ENCODE peak calls at places on chromosome 9, in nine cellular contexts. One of them, this sample, is unnamed.

GRCh38 chr9:91089405-91090131 is 272.1 kb downstream of the AUH start:
- DNase-seq in CD4-positive, alpha-beta T cell: no peak
- DNase-seq in fibroblast of lung: peak
- DNase-seq in HCT116: no peak
- DNase-seq in MM.1S: peak
- DNase-seq in hepatocyte: peak
- DNase-seq in right atrium auricular region: no peak
- DNase-seq in sigmoid colon: peak
- DNase-seq in dorsolateral prefrontal cortex: no peak
- DNase-seq in this sample: no peak

GRCh38 chr9:70134360-70134759 is 90.7 kb downstream of the MAMDC2 start:
- DNase-seq in CD4-positive, alpha-beta T cell: no peak
- DNase-seq in fibroblast of lung: no peak
- DNase-seq in HCT116: no peak
- DNase-seq in MM.1S: no peak
- DNase-seq in hepatocyte: no peak
- DNase-seq in right atrium auricular region: no peak
- DNase-seq in sigmoid colon: no peak
- DNase-seq in dorsolateral prefrontal cortex: no peak
- DNase-seq in this sample: no peak

GRCh38 chr9:15069106-15069505 is 158.9 kb upstream of the FREM1 start:
- DNase-seq in CD4-positive, alpha-beta T cell: no peak
- DNase-seq in fibroblast of lung: no peak
- DNase-seq in HCT116: no peak
- DNase-seq in MM.1S: no peak
- DNase-seq in hepatocyte: no peak
- DNase-seq in right atrium auricular region: no peak
- DNase-seq in sigmoid colon: no peak
- DNase-seq in dorsolateral prefrontal cortex: no peak
- DNase-seq in this sample: no peak

GRCh38 chr9:133171161-133171955 is 7.6 kb upstream of the GBGT1 start:
- DNase-seq in CD4-positive, alpha-beta T cell: no peak
- DNase-seq in fibroblast of lung: no peak
- DNase-seq in HCT116: no peak
- DNase-seq in MM.1S: no peak
- DNase-seq in hepatocyte: no peak
- DNase-seq in right atrium auricular region: no peak
- DNase-seq in sigmoid colon: peak
- DNase-seq in dorsolateral prefrontal cortex: no peak
- DNase-seq in this sample: no peak

GRCh38 chr9:20558609-20559016 is 63.7 kb downstream of the MLLT3 start:
- DNase-seq in CD4-positive, alpha-beta T cell: no peak
- DNase-seq in fibroblast of lung: peak
- DNase-seq in HCT116: no peak
- DNase-seq in MM.1S: no peak
- DNase-seq in hepatocyte: peak
- DNase-seq in right atrium auricular region: no peak
- DNase-seq in sigmoid colon: no peak
- DNase-seq in dorsolateral prefrontal cortex: no peak
- DNase-seq in this sample: peak

GRCh38 chr9:36189978-36190377 is 743 bp upstream of the CLTA start:
- DNase-seq in CD4-positive, alpha-beta T cell: no peak
- DNase-seq in fibroblast of lung: no peak
- DNase-seq in HCT116: no peak
- DNase-seq in MM.1S: peak
- DNase-seq in hepatocyte: peak
- DNase-seq in right atrium auricular region: no peak
- DNase-seq in sigmoid colon: peak
- DNase-seq in dorsolateral prefrontal cortex: no peak
- DNase-seq in this sample: no peak

GRCh38 chr9:93127395-93127911 is 6.6 kb downstream of the NINJ1 start:
- DNase-seq in CD4-positive, alpha-beta T cell: no peak
- DNase-seq in fibroblast of lung: peak
- DNase-seq in HCT116: no peak
- DNase-seq in MM.1S: no peak
- DNase-seq in hepatocyte: peak
- DNase-seq in right atrium auricular region: no peak
- DNase-seq in sigmoid colon: peak
- DNase-seq in dorsolateral prefrontal cortex: peak
- DNase-seq in this sample: no peak

GRCh38 chr9:72946821-72947220 is 6.0 kb downstream of the ALDH1A1 start:
- DNase-seq in CD4-positive, alpha-beta T cell: no peak
- DNase-seq in fibroblast of lung: no peak
- DNase-seq in HCT116: no peak
- DNase-seq in MM.1S: no peak
- DNase-seq in hepatocyte: no peak
- DNase-seq in right atrium auricular region: no peak
- DNase-seq in sigmoid colon: no peak
- DNase-seq in dorsolateral prefrontal cortex: no peak
- DNase-seq in this sample: no peak

GRCh38 chr9:114551750-114552685 is 35.6 kb upstream of the ATP6V1G1 start:
- DNase-seq in CD4-positive, alpha-beta T cell: no peak
- DNase-seq in fibroblast of lung: peak
- DNase-seq in HCT116: peak
- DNase-seq in MM.1S: no peak
- DNase-seq in hepatocyte: peak
- DNase-seq in right atrium auricular region: peak
- DNase-seq in sigmoid colon: peak
- DNase-seq in dorsolateral prefrontal cortex: no peak
- DNase-seq in this sample: peak

GRCh38 chr9:103104101-103104500 is 109.0 kb downstream of the CYLC2 start:
- DNase-seq in CD4-positive, alpha-beta T cell: no peak
- DNase-seq in fibroblast of lung: no peak
- DNase-seq in HCT116: no peak
- DNase-seq in MM.1S: no peak
- DNase-seq in hepatocyte: no peak
- DNase-seq in right atrium auricular region: no peak
- DNase-seq in sigmoid colon: no peak
- DNase-seq in dorsolateral prefrontal cortex: no peak
- DNase-seq in this sample: no peak

GRCh38 chr9:129840024-129840423 is 4.8 kb downstream of the USP20 start:
- DNase-seq in CD4-positive, alpha-beta T cell: no peak
- DNase-seq in fibroblast of lung: no peak
- DNase-seq in HCT116: no peak
- DNase-seq in MM.1S: no peak
- DNase-seq in hepatocyte: no peak
- DNase-seq in right atrium auricular region: no peak
- DNase-seq in sigmoid colon: no peak
- DNase-seq in dorsolateral prefrontal cortex: no peak
- DNase-seq in this sample: no peak

GRCh38 chr9:137276757-137277328 is 683 bp upstream of the TOR4A start:
- DNase-seq in CD4-positive, alpha-beta T cell: no peak
- DNase-seq in fibroblast of lung: peak
- DNase-seq in HCT116: no peak
- DNase-seq in MM.1S: no peak
- DNase-seq in hepatocyte: peak
- DNase-seq in right atrium auricular region: peak
- DNase-seq in sigmoid colon: peak
- DNase-seq in dorsolateral prefrontal cortex: no peak
- DNase-seq in this sample: no peak

GRCh38 chr9:137278061-137278912 is 761 bp downstream of the TOR4A start:
- DNase-seq in CD4-positive, alpha-beta T cell: no peak
- DNase-seq in fibroblast of lung: no peak
- DNase-seq in HCT116: no peak
- DNase-seq in MM.1S: no peak
- DNase-seq in hepatocyte: peak
- DNase-seq in right atrium auricular region: no peak
- DNase-seq in sigmoid colon: no peak
- DNase-seq in dorsolateral prefrontal cortex: no peak
- DNase-seq in this sample: no peak

GRCh38 chr9:137275937-137276756 is 1.4 kb upstream of the TOR4A start:
- DNase-seq in CD4-positive, alpha-beta T cell: no peak
- DNase-seq in fibroblast of lung: no peak
- DNase-seq in HCT116: no peak
- DNase-seq in MM.1S: no peak
- DNase-seq in hepatocyte: peak
- DNase-seq in right atrium auricular region: no peak
- DNase-seq in sigmoid colon: peak
- DNase-seq in dorsolateral prefrontal cortex: no peak
- DNase-seq in this sample: no peak

GRCh38 chr9:137278913-137279711 is 1.6 kb downstream of the TOR4A start:
- DNase-seq in CD4-positive, alpha-beta T cell: no peak
- DNase-seq in fibroblast of lung: no peak
- DNase-seq in HCT116: no peak
- DNase-seq in MM.1S: no peak
- DNase-seq in hepatocyte: no peak
- DNase-seq in right atrium auricular region: no peak
- DNase-seq in sigmoid colon: no peak
- DNase-seq in dorsolateral prefrontal cortex: no peak
- DNase-seq in this sample: no peak

GRCh38 chr9:137277329-137278041 is at the start of gene TOR4A:
- DNase-seq in CD4-positive, alpha-beta T cell: no peak
- DNase-seq in fibroblast of lung: peak
- DNase-seq in HCT116: peak
- DNase-seq in MM.1S: peak
- DNase-seq in hepatocyte: peak
- DNase-seq in right atrium auricular region: peak
- DNase-seq in sigmoid colon: peak
- DNase-seq in dorsolateral prefrontal cortex: no peak
- DNase-seq in this sample: peak
- TF ChIP-seq CTCF in CD4-positive, alpha-beta T cell: no peak
- TF ChIP-seq CTCF in fibroblast of lung: peak
- TF ChIP-seq CTCF in HCT116: no peak
- TF ChIP-seq CTCF in MM.1S: peak
- TF ChIP-seq CTCF in hepatocyte: peak
- TF ChIP-seq CTCF in right atrium auricular region: peak
- TF ChIP-seq CTCF in sigmoid colon: no peak
- TF ChIP-seq CTCF in dorsolateral prefrontal cortex: no peak
- TF ChIP-seq CTCF in this sample: peak

DNA sequence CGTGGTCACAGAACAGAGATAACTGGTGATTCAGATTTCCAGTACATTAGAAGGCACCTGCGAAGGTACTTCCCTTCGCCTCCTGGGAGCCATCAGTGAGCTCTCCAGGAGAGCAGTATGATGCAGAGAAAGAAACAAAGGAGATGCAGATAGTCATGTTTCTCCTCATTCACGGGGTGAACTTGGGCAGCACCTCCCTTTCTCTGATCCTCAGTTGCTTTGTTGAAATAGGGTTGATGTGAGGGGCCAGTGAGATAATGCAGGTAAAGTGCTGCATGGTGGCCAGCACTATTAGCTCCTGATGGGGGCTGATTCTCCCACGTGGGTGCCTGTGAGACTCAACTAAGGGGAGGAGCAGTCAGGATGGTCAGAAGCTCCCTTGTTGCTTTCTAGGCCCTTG is 46.6 kb upstream of the ZNF169 start:
- DNase-seq in CD4-positive, alpha-beta T cell: no peak
- DNase-seq in fibroblast of lung: no peak
- DNase-seq in HCT116: no peak
- DNase-seq in MM.1S: no peak
- DNase-seq in hepatocyte: no peak
- DNase-seq in right atrium auricular region: no peak
- DNase-seq in sigmoid colon: no peak
- DNase-seq in dorsolateral prefrontal cortex: no peak
- DNase-seq in this sample: no peak
- H3K27ac ChIP-seq in CD4-positive, alpha-beta T cell: no peak
- H3K27ac ChIP-seq in fibroblast of lung: no peak
- H3K27ac ChIP-seq in HCT116: no peak
- H3K27ac ChIP-seq in MM.1S: no peak
- H3K27ac ChIP-seq in hepatocyte: no peak
- H3K27ac ChIP-seq in right atrium auricular region: no peak
- H3K27ac ChIP-seq in sigmoid colon: no peak
- H3K27ac ChIP-seq in dorsolateral prefrontal cortex: no peak
- H3K27ac ChIP-seq in this sample: no peak

DNA sequence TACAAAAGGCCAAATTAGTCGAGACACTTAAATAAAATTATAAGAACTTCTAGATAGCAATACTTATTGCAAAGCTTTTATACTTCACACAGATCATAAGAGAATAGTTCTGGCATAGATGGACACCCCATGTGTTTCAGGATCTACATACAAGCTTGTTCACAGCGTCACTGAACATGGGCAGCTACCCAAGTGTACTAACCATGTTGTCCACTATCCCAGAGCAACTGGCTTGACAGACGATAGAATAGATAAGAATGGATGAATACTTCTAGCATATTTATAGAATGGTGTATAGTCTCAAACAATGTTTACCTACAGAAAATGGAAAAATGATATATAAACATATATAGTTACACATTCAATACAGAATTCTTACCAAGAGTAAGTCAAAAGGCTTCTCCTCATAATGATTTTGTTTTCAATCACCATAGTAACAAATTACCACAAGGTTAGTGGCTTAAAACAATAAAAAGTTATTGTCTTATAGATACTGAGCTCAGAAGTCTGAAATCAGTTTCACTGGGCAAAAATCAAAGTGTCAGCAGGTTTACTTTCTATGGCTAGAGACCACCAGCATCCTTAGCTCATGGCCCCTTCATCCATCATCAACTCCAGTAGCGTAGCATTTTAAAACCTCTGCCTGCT is 446.7 kb downstream of the DMRTA1 start:
- DNase-seq in CD4-positive, alpha-beta T cell: no peak
- DNase-seq in fibroblast of lung: no peak
- DNase-seq in HCT116: no peak
- DNase-seq in MM.1S: no peak
- DNase-seq in hepatocyte: no peak
- DNase-seq in right atrium auricular region: no peak
- DNase-seq in sigmoid colon: no peak
- DNase-seq in dorsolateral prefrontal cortex: no peak
- DNase-seq in this sample: no peak
- TF ChIP-seq CTCF in CD4-positive, alpha-beta T cell: no peak
- TF ChIP-seq CTCF in fibroblast of lung: no peak
- TF ChIP-seq CTCF in HCT116: no peak
- TF ChIP-seq CTCF in MM.1S: no peak
- TF ChIP-seq CTCF in hepatocyte: no peak
- TF ChIP-seq CTCF in right atrium auricular region: no peak
- TF ChIP-seq CTCF in sigmoid colon: no peak
- TF ChIP-seq CTCF in dorsolateral prefrontal cortex: no peak
- TF ChIP-seq CTCF in this sample: no peak

GRCh38 chr9:89312154-89312616 is 1.2 kb downstream of the CKS2 start:
- DNase-seq in CD4-positive, alpha-beta T cell: no peak
- DNase-seq in fibroblast of lung: peak
- DNase-seq in HCT116: no peak
- DNase-seq in MM.1S: peak
- DNase-seq in hepatocyte: peak
- DNase-seq in right atrium auricular region: no peak
- DNase-seq in sigmoid colon: no peak
- DNase-seq in dorsolateral prefrontal cortex: no peak
- DNase-seq in this sample: no peak

GRCh38 chr9:89317282-89317681 is 1.0 kb upstream of the SECISBP2 start:
- DNase-seq in CD4-positive, alpha-beta T cell: no peak
- DNase-seq in fibroblast of lung: no peak
- DNase-seq in HCT116: no peak
- DNase-seq in MM.1S: no peak
- DNase-seq in hepatocyte: no peak
- DNase-seq in right atrium auricular region: no peak
- DNase-seq in sigmoid colon: no peak
- DNase-seq in dorsolateral prefrontal cortex: no peak
- DNase-seq in this sample: no peak

GRCh38 chr9:89315482-89315881 is 2.8 kb upstream of the SECISBP2 start:
- DNase-seq in CD4-positive, alpha-beta T cell: no peak
- DNase-seq in fibroblast of lung: no peak
- DNase-seq in HCT116: no peak
- DNase-seq in MM.1S: no peak
- DNase-seq in hepatocyte: no peak
- DNase-seq in right atrium auricular region: no peak
- DNase-seq in sigmoid colon: no peak
- DNase-seq in dorsolateral prefrontal cortex: no peak
- DNase-seq in this sample: no peak

GRCh38 chr9:89313842-89314241 is 2.8 kb downstream of the CKS2 start:
- DNase-seq in CD4-positive, alpha-beta T cell: no peak
- DNase-seq in fibroblast of lung: no peak
- DNase-seq in HCT116: no peak
- DNase-seq in MM.1S: no peak
- DNase-seq in hepatocyte: no peak
- DNase-seq in right atrium auricular region: no peak
- DNase-seq in sigmoid colon: no peak
- DNase-seq in dorsolateral prefrontal cortex: no peak
- DNase-seq in this sample: no peak

GRCh38 chr9:89314955-89315354 is 3.3 kb upstream of the SECISBP2 start:
- DNase-seq in CD4-positive, alpha-beta T cell: no peak
- DNase-seq in fibroblast of lung: no peak
- DNase-seq in HCT116: no peak
- DNase-seq in MM.1S: no peak
- DNase-seq in hepatocyte: no peak
- DNase-seq in right atrium auricular region: no peak
- DNase-seq in sigmoid colon: no peak
- DNase-seq in dorsolateral prefrontal cortex: no peak
- DNase-seq in this sample: no peak
- H3K27ac ChIP-seq in CD4-positive, alpha-beta T cell: no peak
- H3K27ac ChIP-seq in fibroblast of lung: peak
- H3K27ac ChIP-seq in HCT116: peak
- H3K27ac ChIP-seq in MM.1S: peak
- H3K27ac ChIP-seq in hepatocyte: peak
- H3K27ac ChIP-seq in right atrium auricular region: no peak
- H3K27ac ChIP-seq in sigmoid colon: no peak
- H3K27ac ChIP-seq in dorsolateral prefrontal cortex: no peak
- H3K27ac ChIP-seq in this sample: no peak

This sample was measured in RWPE1.